ENCODE peak calls at places on chromosomes 13 and 19, in four cellular contexts. F, I, W and L are unnamed samples.

GRCh38 chr13:34044041-34044440 is 226.1 kb downstream of the RFC3 start:
- DNase-seq in I (no peak), W (no peak), F (no peak), L (peak)

GRCh38 chr19:3224346-3225325 is at the start of gene CELF5:
- DNase-seq in F (peak), W (peak), I (peak), L (peak)

GRCh38 chr13:50127017-50127725 is 111.9 kb downstream of the KCNRG start:
- DNase-seq in W (peak), F (peak), I (peak), L (no peak)

GRCh38 chr13:40476175-40476958 is 190.1 kb downstream of the FOXO1 start:
- DNase-seq in W (no peak), I (no peak), F (no peak), L (no peak)

GRCh38 chr19:16462757-16463250 is 9.0 kb downstream of the EPS15L1 start:
- DNase-seq in W (no peak), F (no peak), I (peak), L (no peak)

GRCh38 chr13:76638882-76639281 is 247.3 kb downstream of the KCTD12 start:
- DNase-seq in W (no peak), F (no peak), I (no peak), L (no peak)

GRCh38 chr13:35720690-35721554 is 244.4 kb upstream of the MAB21L1 start:
- DNase-seq in I (peak), W (no peak), F (no peak), L (peak)

GRCh38 chr13:47039106-47039505 is 142.3 kb upstream of the HTR2A start:
- DNase-seq in W (no peak), I (no peak), F (no peak), L (no peak)

GRCh38 chr13:101331731-101332130 is 84.6 kb downstream of the NALCN start:
- DNase-seq in W (no peak), I (no peak), F (no peak), L (no peak)

GRCh38 chr13:46062190-46062589 is 9.6 kb upstream of the ZC3H13 start:
- DNase-seq in W (no peak), F (no peak), I (no peak), L (no peak)

GRCh38 chr19:7013678-7014077 is 7.6 kb downstream of the MBD3L2B start:
- DNase-seq in W (no peak), F (no peak), I (no peak), L (no peak)

GRCh38 chr19:12789904-12790619 is 1.2 kb upstream of the JUNB start:
- DNase-seq in W (peak), I (peak), F (peak), L (peak)

GRCh38 chr19:47427241-47428176 is 8.2 kb upstream of the MEIS3 start:
- DNase-seq in I (peak), F (peak), W (peak), L (peak)

GRCh38 chr13:24406524-24406923 is 97.1 kb downstream of the C1QTNF9 start:
- DNase-seq in I (no peak), W (no peak), F (no peak), L (no peak)

GRCh38 chr19:6393982-6394412 is 1.0 kb upstream of the GTF2F1 start:
- DNase-seq in I (no peak), F (no peak), W (no peak), L (no peak)

GRCh38 chr13:67107973-67108372 is 122.2 kb downstream of the PCDH9 start:
- DNase-seq in F (no peak), W (no peak), I (no peak), L (no peak)

GRCh38 chr19:41265376-41266153 is 1.4 kb downstream of the HNRNPUL1 start:
- DNase-seq in W (no peak), F (no peak), I (peak), L (no peak)

GRCh38 chr19:52200044-52200443 is 10.2 kb downstream of the PPP2R1A start:
- DNase-seq in W (no peak), I (no peak), F (no peak), L (no peak)